ENCODE peak calls at places on chromosomes 1 and 21, in nine cellular contexts. S, P, G, T, K, U, C, H and B are unnamed samples.

GRCh38 chr1:212470059-212470458 is 37.3 kb downstream of the NENF start:
- DNase-seq in S (no peak), P (peak; percentile 60), G (peak; percentile 97), T (no peak), K (no peak), U (peak; percentile 97), C (no peak), H (peak; percentile 99), B (peak; percentile 88)

GRCh38 chr1:58136502-58136901 is 410.0 kb downstream of the OMA1 start:
- DNase-seq in S (no peak), P (no peak), G (no peak), T (no peak), K (no peak), U (no peak), C (no peak), H (no peak), B (no peak)

GRCh38 chr1:3471356-3472087 is 17.1 kb downstream of the ARHGEF16 start:
- DNase-seq in S (peak; percentile 87), P (peak; percentile 57), G (no peak), T (peak; percentile 74), K (no peak), U (peak; percentile 51), C (peak; percentile 77), H (peak; percentile 57), B (no peak)

GRCh38 chr21:45070970-45071369 is 3.4 kb upstream of the ADARB1 start:
- DNase-seq in S (no peak), P (no peak), G (peak; percentile 39), T (no peak), K (no peak), U (no peak), C (no peak), H (no peak), B (no peak)

GRCh38 chr1:43053040-43053439 is 94.4 kb upstream of the SLC2A1 start:
- DNase-seq in S (no peak), P (no peak), G (no peak), T (no peak), K (no peak), U (no peak), C (no peak), H (no peak), B (no peak)

GRCh38 chr1:153752561-153753195 is 22.5 kb upstream of the SLC27A3 start:
- DNase-seq in S (no peak), P (no peak), G (peak; percentile 92), T (no peak), K (no peak), U (no peak), C (no peak), H (peak; percentile 98), B (no peak)

GRCh38 chr1:209829716-209830115 is 1.9 kb downstream of the UTP25 start:
- DNase-seq in S (no peak), P (no peak), G (no peak), T (no peak), K (no peak), U (no peak), C (no peak), H (peak; percentile 48), B (no peak)

GRCh38 chr1:178633068-178633467 is 92.0 kb upstream of the RALGPS2 start:
- DNase-seq in S (no peak), P (no peak), G (no peak), T (no peak), K (no peak), U (peak; percentile 94), C (no peak), H (peak; percentile 85), B (no peak)

GRCh38 chr1:11383553-11384169 is 95.3 kb upstream of the DISP3 start:
- DNase-seq in S (no peak), P (no peak), G (no peak), T (peak; percentile 78), K (no peak), U (no peak), C (no peak), H (no peak), B (no peak)

GRCh38 chr1:178189814-178190213 is 95.9 kb downstream of the RASAL2 start:
- DNase-seq in S (peak; percentile 66), P (peak; percentile 38), G (no peak), T (peak; percentile 74), K (no peak), U (peak; percentile 44), C (peak; percentile 66), H (peak; percentile 57), B (no peak)

GRCh38 chr21:31750843-31751242 is 18.9 kb upstream of the SCAF4 start:
- DNase-seq in S (no peak), P (no peak), G (no peak), T (no peak), K (no peak), U (peak; percentile 63), C (no peak), H (peak; percentile 85), B (no peak)

GRCh38 chr1:32741417-32742131 is 39.0 kb upstream of the SYNC start:
- DNase-seq in S (peak; percentile 66), P (peak; percentile 40), G (no peak), T (no peak), K (no peak), U (no peak), C (no peak), H (no peak), B (no peak)

GRCh38 chr1:220347654-220348175 is 75.5 kb upstream of the RAB3GAP2 start:
- DNase-seq in S (no peak), P (no peak), G (no peak), T (peak; percentile 20), K (no peak), U (no peak), C (no peak), H (no peak), B (no peak)

GRCh38 chr1:93021539-93022134 is 57.4 kb upstream of the MTF2 start:
- DNase-seq in S (peak; percentile 41), P (no peak), G (no peak), T (peak; percentile 64), K (no peak), U (peak; percentile 51), C (no peak), H (peak; percentile 69), B (no peak)

GRCh38 chr1:65958561-65959350 is 166.1 kb downstream of the PDE4B start:
- DNase-seq in S (peak; percentile 65), P (no peak), G (no peak), T (peak; percentile 51), K (no peak), U (peak; percentile 56), C (no peak), H (peak; percentile 55), B (no peak)

GRCh38 chr1:22143586-22144033 is 713 bp upstream of the WNT4 start:
- DNase-seq in S (peak; percentile 51), P (no peak), G (no peak), T (no peak), K (no peak), U (no peak), C (peak; percentile 49), H (no peak), B (no peak)

GRCh38 chr21:45179568-45180288 is 105.3 kb downstream of the ADARB1 start:
- DNase-seq in S (peak; percentile 28), P (no peak), G (peak; percentile 53), T (no peak), K (no peak), U (no peak), C (no peak), H (no peak), B (no peak)

GRCh38 chr1:245748246-245748645 is 593.5 kb downstream of the KIF26B start:
- DNase-seq in S (peak; percentile 82), P (no peak), G (no peak), T (no peak), K (no peak), U (no peak), C (no peak), H (no peak), B (no peak)

GRCh38 chr1:36673207-36673606 is 190.5 kb upstream of the CSF3R start:
- DNase-seq in S (peak; percentile 85), P (no peak), G (no peak), T (no peak), K (no peak), U (no peak), C (no peak), H (no peak), B (no peak)

GRCh38 chr21:30408782-30409494 is 13.1 kb downstream of the KRTAP13-1 start:
- DNase-seq in S (peak; percentile 89), P (peak; percentile 17), G (no peak), T (peak; percentile 69), K (peak; percentile 48), U (peak; percentile 94), C (peak; percentile 84), H (peak; percentile 84), B (no peak)

DNA sequence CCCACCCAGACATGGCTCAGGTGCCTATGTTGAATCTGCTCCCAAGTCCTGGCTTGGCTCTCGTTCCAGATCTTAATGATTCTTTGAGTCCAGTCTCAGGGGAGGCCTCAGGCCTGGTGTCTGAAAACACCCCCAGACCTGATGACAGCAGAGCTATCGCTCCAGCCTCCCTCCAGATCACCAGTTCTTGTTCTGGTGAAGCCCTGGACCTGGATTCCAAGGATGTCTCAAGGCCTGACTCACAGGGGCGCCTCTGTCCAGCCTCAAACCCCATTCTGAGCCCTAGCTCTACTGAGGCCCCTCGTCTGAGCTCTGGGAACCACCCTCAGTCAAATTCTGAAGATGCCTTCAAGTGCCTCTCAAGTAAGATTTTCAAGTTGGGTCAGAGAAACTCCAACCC is 11.4 kb downstream of the MROH7 start:
- DNase-seq in S (no peak), P (no peak), G (no peak), T (no peak), K (no peak), U (no peak), C (no peak), H (no peak), B (no peak)
- TF ChIP-seq CTCF in S (no peak), P (no peak), G (no peak), T (no peak), K (no peak), U (no peak), C (no peak), H (no peak), B (no peak)

GRCh38 chr1:246959944-246960693 is 28.4 kb upstream of the AHCTF1 start:
- DNase-seq in S (no peak), P (no peak), G (no peak), T (peak; percentile 82), K (no peak), U (no peak), C (no peak), H (peak; percentile 34), B (no peak)
- TF ChIP-seq CTCF in S (no peak), P (no peak), G (no peak), T (peak; percentile 21), K (no peak), U (no peak), C (no peak), H (peak; percentile 10), B (no peak)

GRCh38 chr1:201144701-201145100 is 9.6 kb downstream of the TMEM9 start:
- DNase-seq in S (no peak), P (no peak), G (no peak), T (no peak), K (no peak), U (no peak), C (no peak), H (no peak), B (no peak)
- TF ChIP-seq CTCF in S (no peak), P (no peak), G (no peak), T (no peak), K (no peak), U (no peak), C (no peak), H (no peak), B (no peak)

GRCh38 chr1:215076312-215076711 is 6.2 kb upstream of the KCNK2 start:
- DNase-seq in S (peak; percentile 56), P (no peak), G (no peak), T (peak; percentile 37), K (no peak), U (peak; percentile 80), C (peak; percentile 52), H (peak; percentile 69), B (no peak)
- TF ChIP-seq CTCF in S (peak; percentile 54), P (no peak), G (no peak), T (peak; percentile 26), K (peak; percentile 49), U (peak; percentile 73), C (no peak), H (peak; percentile 48), B (peak; percentile 38)

GRCh38 chr1:175572932-175573871 is 170.2 kb downstream of the TNR start:
- DNase-seq in S (no peak), P (no peak), G (no peak), T (peak; percentile 66), K (no peak), U (no peak), C (no peak), H (no peak), B (peak; percentile 85)
- TF ChIP-seq CTCF in S (no peak), P (no peak), G (no peak), T (no peak), K (no peak), U (no peak), C (no peak), H (no peak), B (no peak)